ENCODE peak calls at places on chromosome 9, in six cellular contexts. D is foreskin fibroblast; G is ovary; O is lower lobe of right lung; E is CD8-positive, alpha-beta T cell; U is pancreas. R is an unnamed sample.

GRCh38 chr9:98690686-98691085 is 18.0 kb downstream of the GABBR2 start:
- DNase-seq in U (no peak), E (no peak), G (no peak), D (no peak), O (no peak), R (no peak)

GRCh38 chr9:101453776-101454570 is 18.4 kb upstream of the ALDOB start:
- DNase-seq in G (no peak), E (no peak), U (no peak), O (no peak), D (peak; percentile 65), R (no peak)

GRCh38 chr9:87567566-87567965 is 69.9 kb downstream of the DAPK1 start:
- DNase-seq in U (no peak), O (no peak), D (no peak), G (no peak), E (no peak), R (no peak)

GRCh38 chr9:112764344-112764743 is 13.8 kb downstream of the SNX30 start:
- DNase-seq in G (no peak), E (no peak), D (peak; percentile 72), U (no peak), O (no peak), R (peak; percentile 57)

GRCh38 chr9:77402286-77402685 is 225.0 kb downstream of the VPS13A start:
- DNase-seq in G (no peak), D (peak; percentile 52), U (no peak), E (no peak), O (no peak), R (no peak)

GRCh38 chr9:137320555-137321384 is 18.7 kb upstream of the NRARP start:
- DNase-seq in U (peak; percentile 70), O (no peak), D (no peak), G (no peak), E (peak; percentile 74), R (no peak)

GRCh38 chr9:109735796-109736195 is 44.2 kb upstream of the PALM2AKAP2 start:
- DNase-seq in U (no peak), G (no peak), E (no peak), D (no peak), O (no peak), R (no peak)

GRCh38 chr9:8234286-8234819 is 434.8 kb upstream of the DMAC1 start:
- DNase-seq in O (no peak), E (no peak), U (no peak), G (no peak), D (no peak), R (peak; percentile 27)

GRCh38 chr9:73200694-73201432 is 49.2 kb downstream of the ANXA1 start:
- DNase-seq in G (no peak), E (no peak), O (no peak), U (no peak), D (peak; percentile 43), R (no peak)

GRCh38 chr9:38091310-38092199 is 22.5 kb upstream of the SHB start:
- DNase-seq in U (no peak), E (peak; percentile 40), O (no peak), D (no peak), G (no peak), R (no peak)

GRCh38 chr9:113151696-113152630 is 1.2 kb downstream of the SLC31A2 start:
- DNase-seq in O (peak; percentile 67), D (no peak), G (no peak), U (no peak), E (peak; percentile 5), R (no peak)

GRCh38 chr9:12784461-12785250 is 9.8 kb downstream of the LURAP1L start:
- DNase-seq in E (no peak), O (peak; percentile 70), D (peak; percentile 95), G (no peak), U (no peak), R (peak; percentile 63)

GRCh38 chr9:135992486-135993408 is 31.6 kb upstream of the UBAC1 start:
- DNase-seq in G (peak; percentile 87), E (peak; percentile 75), D (peak; percentile 89), U (peak; percentile 84), O (peak; percentile 87), R (no peak)

GRCh38 chr9:18238752-18239151 is 235.2 kb upstream of the ADAMTSL1 start:
- DNase-seq in E (no peak), D (peak; percentile 71), O (no peak), G (no peak), U (no peak), R (no peak)

GRCh38 chr9:107784235-107784958 is 294.8 kb upstream of the KLF4 start:
- DNase-seq in G (peak; percentile 60), U (no peak), D (peak; percentile 96), E (no peak), O (no peak), R (no peak)

GRCh38 chr9:88090151-88090581 is 48.1 kb downstream of the SPATA31C2 start:
- DNase-seq in E (no peak), D (no peak), G (peak; percentile 27), O (no peak), U (no peak), R (no peak)

GRCh38 chr9:16100596-16101091 is 547.8 kb downstream of the CCDC171 start:
- DNase-seq in E (no peak), D (peak; percentile 79), U (no peak), O (no peak), G (peak; percentile 82), R (peak; percentile 54)

GRCh38 chr9:132194508-132194907 is 32.6 kb downstream of the NTNG2 start:
- DNase-seq in O (no peak), E (no peak), U (peak; percentile 42), D (no peak), G (no peak), R (no peak)

GRCh38 chr9:120925535-120926396 is 830 bp downstream of the TRAF1 start:
- DNase-seq in D (peak; percentile 92), E (no peak), U (no peak), O (no peak), G (no peak), R (peak; percentile 36)
- H3K4me3 ChIP-seq in D (no peak overlapping the region), E (peak overlapping the region; percentile 74), U (no peak overlapping the region), O (peak overlapping the region; percentile 28), G (no peak overlapping the region), R (no peak overlapping the region)

GRCh38 chr9:129469188-129469987 is 151.5 kb downstream of the C9orf50 start:
- DNase-seq in G (no peak), D (no peak), O (no peak), E (no peak), U (peak; percentile 54), R (no peak)

GRCh38 chr9:129473523-129474244 is 147.2 kb downstream of the C9orf50 start:
- DNase-seq in O (no peak), U (no peak), D (peak; percentile 93), E (no peak), G (peak; percentile 78), R (no peak)

GRCh38 chr9:129469988-129470316 is 150.9 kb downstream of the C9orf50 start:
- DNase-seq in O (no peak), U (no peak), E (no peak), G (no peak), D (no peak), R (no peak)

GRCh38 chr9:129472651-129473102 is 148.2 kb downstream of the C9orf50 start:
- DNase-seq in E (no peak), D (no peak), U (no peak), G (no peak), O (no peak), R (no peak)

DNA sequence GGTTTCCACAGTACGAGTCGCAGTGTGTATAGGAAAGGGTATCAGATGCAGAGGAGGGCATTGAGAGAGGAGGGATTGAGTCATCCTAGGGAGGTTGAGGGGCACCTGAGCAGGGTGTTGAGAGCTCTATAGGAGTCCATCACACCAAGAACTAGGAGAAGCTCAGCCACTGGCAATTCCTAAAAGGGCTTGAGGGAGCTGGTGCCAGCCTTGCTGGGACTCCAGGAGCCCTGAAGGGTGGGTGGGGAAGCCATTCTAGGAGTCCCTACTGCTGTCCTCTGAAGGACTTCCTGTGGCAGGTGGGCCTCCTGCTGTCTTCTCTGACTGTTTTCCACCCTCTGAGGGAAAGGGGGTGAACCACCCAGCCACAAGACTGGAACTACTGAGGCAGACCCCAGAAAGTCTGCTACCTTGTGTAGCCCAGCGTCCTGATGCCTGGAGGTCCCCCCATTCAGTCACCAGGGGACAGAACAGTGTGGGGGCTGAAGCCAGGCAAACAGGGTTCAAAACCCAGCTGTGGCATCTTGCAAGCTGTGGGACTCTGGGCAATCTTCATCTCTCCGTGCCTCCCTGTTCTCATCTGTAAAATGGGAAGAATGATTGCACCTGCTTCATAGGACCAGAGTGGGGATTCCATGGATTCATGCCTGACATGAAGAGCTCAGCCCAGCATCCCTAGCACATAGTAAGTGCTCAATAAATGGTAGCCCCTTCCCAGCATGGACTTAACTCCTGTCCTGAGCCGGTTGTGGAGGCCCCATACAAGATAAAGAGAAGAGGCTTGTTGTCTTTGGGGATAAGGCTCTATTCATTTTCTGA is 149.5 kb downstream of the C9orf50 start:
- DNase-seq in G (no peak), O (no peak), U (no peak), E (no peak), D (no peak), R (no peak)
- TF ChIP-seq CTCF in G (no peak), O (no peak), U (no peak), E (no peak), D (no peak), R (no peak)

DNA sequence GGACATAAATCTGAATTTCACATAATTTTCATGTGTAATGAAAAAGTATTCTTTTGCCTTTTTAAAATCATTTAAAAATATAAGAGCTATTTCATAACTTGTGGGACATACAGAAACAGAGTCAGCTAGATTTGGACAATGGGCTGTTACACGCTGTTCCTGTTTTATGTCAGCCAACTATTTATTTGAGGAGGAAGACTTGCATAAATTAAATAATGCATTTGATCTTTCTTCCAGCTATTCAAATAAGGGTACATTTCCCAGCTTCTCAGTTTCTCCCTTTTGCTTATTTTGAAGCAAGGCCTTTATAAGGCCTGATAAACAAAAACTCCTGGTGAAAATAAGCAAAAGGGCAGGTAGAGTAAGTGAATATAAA is 6.5 kb downstream of the STOM start:
- DNase-seq in E (no peak), U (no peak), O (no peak), G (no peak), D (peak; percentile 17), R (no peak)
- H3K4me3 ChIP-seq in E (no peak overlapping the region), U (no peak overlapping the region), O (peak overlapping the region; percentile 27), G (no peak overlapping the region), D (no peak overlapping the region), R (no peak overlapping the region)

GRCh38 chr9:2628926-2629325 is 7.3 kb downstream of the VLDLR start:
- DNase-seq in G (no peak), U (no peak), O (no peak), D (peak; percentile 46), E (no peak), R (no peak)

GRCh38 chr9:2623046-2623865 is 1.7 kb downstream of the VLDLR start:
- DNase-seq in O (peak; percentile 80), D (peak; percentile 74), U (peak; percentile 83), G (peak; percentile 79), E (no peak), R (no peak)

GRCh38 chr9:2622361-2623045 is 916 bp downstream of the VLDLR start:
- DNase-seq in O (peak; percentile 54), E (peak; percentile 48), G (peak; percentile 62), U (peak; percentile 80), D (peak; percentile 64), R (no peak)

GRCh38 chr9:2623866-2624682 is 2.5 kb downstream of the VLDLR start:
- DNase-seq in E (no peak), D (no peak), U (no peak), G (no peak), O (no peak), R (no peak)

DNA sequence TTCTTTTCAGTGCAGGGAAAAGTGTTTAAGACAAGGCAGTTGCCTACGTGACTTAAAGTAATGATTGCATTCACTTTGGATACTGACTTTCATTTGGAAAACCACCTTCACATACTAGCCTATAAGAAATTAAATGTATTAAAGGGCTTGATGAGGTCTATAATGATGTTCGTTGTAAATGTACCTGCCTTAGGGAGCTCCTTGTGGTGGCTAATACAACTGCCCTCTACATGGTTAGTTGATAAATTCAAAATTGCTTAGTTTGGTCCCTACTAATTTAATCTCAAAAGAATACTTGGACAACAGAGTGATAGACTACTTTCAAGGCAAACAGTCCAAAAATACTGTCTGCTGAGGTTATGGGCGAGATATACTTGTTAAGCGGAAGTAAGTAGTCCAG is 3.8 kb downstream of the VLDLR start:
- DNase-seq in D (no peak), G (no peak), U (no peak), O (no peak), E (no peak), R (no peak)
- TF ChIP-seq CTCF in D (no peak), G (peak; percentile 27), U (no peak), O (no peak), E (no peak), R (peak; percentile 40)

R was measured in retinal pigment epithelial cell.